ENCODE peak calls at places on chromosomes 13 and 19, in four cellular contexts. U is psoas muscle, W is Peyer's patch, H is neural progenitor cell. G is an unnamed sample.

GRCh38 chr19:14843587-14843986 is 5.1 kb downstream of the OR7A10 start:
- DNase-seq in H (no peak), U (no peak), W (no peak), G (no peak)

GRCh38 chr19:42846597-42846996 is 32.9 kb downstream of the PSG1 start:
- DNase-seq in W (no peak), H (no peak), U (no peak), G (no peak)

GRCh38 chr19:12749938-12750521 is 1.6 kb upstream of the BEST2 start:
- DNase-seq in H (no peak), W (no peak), U (no peak), G (no peak)

GRCh38 chr19:49398001-49398615 is 10.1 kb downstream of the KASH5 start:
- DNase-seq in U (no peak), H (no peak), W (no peak), G (no peak)

GRCh38 chr19:51552996-51553725 is 17.9 kb upstream of the ZNF175 start:
- DNase-seq in W (no peak), U (peak), H (peak), G (peak)

GRCh38 chr13:100517706-100518105 is 70.9 kb downstream of the GGACT start:
- DNase-seq in W (no peak), U (no peak), H (no peak), G (no peak)

GRCh38 chr19:29439021-29439420 is 86.8 kb upstream of the VSTM2B start:
- DNase-seq in U (no peak), W (no peak), H (no peak), G (no peak)

GRCh38 chr19:38452430-38453366 is 19.2 kb downstream of the RYR1 start:
- DNase-seq in W (no peak), H (peak), U (peak), G (no peak)

GRCh38 chr19:752652-753517 is 2.0 kb downstream of the MISP start:
- DNase-seq in H (no peak), W (no peak), U (peak), G (peak)

GRCh38 chr13:40070357-40070756 is 414.9 kb downstream of the COG6 start:
- DNase-seq in W (no peak), U (no peak), H (no peak), G (no peak)

GRCh38 chr13:42539670-42540069 is 34.3 kb upstream of the TNFSF11 start:
- DNase-seq in W (no peak), U (no peak), H (no peak), G (no peak)

DNA sequence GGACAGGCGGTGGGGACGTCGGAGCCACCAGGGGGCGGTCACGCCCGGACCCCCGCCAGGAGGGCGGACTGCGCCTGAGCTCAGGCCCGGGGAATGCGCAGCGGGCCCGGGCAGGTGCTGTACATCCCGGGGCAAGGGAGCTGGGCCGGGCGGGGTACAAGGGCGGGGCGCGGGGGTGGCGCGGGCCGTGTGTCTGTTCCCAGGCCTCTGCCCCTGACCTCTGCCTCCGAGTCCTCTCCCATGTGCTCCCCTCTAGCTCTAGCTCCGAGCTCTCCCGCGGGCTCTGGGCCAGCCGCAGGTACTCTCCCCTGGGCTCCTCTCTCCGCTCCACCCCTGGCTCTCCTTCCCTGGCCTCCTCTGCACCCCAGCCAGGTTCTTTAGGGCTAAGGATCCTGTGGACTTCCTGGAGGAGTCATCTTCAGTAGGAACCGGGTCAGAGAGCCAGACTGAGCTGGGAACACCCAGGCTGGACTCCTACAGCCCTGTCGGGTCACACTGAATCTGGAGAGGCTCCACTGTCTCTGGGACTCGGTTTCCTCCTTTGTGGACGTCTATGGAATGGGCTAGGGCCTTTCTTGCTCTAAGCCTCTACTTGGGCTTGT is 2.3 kb downstream of the PPP1R13L start:
- DNase-seq in U (peak), H (peak), W (peak), G (peak)
- TF ChIP-seq CTCF in U (peak), H (peak), W (peak), G (peak)

DNA sequence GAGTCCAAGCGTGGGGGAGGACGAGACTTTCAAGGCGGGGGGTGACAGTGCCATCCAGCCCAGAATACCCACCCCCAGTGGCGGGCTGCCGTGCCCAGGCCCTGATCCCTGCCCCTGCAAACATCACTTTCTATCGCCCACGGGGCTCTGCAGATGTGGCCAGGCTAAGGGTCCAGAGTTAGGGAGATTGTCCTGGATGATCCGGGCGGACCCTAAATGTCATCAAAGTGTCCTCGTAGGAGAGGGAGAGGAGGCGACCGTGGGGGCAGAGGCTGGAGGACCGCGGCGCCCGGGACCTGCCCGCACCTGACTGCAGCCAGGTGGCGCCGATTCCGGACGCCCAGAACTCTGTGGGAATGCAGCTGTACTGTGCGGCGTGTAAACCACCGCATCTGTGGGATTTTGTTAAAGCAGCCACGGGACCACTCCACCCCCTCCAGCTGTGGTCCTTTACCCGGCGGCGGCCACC is 32.4 kb downstream of the GJA3 start:
- DNase-seq in W (no peak), H (peak), U (no peak), G (peak)
- TF ChIP-seq CTCF in W (peak), H (peak), U (peak), G (peak)

DNA sequence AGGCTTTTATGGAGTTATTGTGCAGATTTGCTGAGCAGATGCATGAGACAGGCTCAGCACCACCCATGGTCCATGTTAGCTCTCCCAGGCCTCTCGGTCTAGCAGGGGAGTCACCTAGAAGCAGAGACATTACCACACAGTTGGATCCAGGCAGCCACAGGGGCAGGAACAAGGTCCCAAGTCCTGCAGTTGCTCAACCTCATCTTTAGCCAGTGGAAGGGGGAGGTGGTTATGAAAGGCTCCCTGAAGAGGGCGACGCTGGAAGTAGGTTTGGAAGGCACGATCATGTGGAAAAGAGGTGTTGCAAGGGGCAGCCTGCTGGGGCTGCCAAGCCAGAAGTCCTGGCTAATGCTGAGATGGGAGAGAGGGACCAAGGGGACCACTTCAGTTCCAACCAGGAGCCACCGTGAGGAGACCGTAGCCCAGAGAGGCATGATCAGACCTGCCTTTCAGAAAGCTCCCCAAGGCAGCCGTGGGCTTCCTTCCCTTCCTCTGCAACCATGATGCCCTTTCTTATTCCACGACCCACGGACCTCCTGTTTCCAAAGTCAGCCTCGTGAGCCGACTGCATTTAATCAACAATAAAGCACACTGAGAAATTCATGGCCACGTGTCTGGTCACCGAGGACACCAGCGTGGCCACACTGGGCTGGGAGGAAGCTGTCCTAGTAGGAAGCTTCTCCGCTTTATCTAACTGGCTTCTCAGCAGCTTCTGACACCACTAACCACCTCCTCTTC is 2.5 kb downstream of the AP1M1 start:
- DNase-seq in H (no peak), W (no peak), U (peak), G (no peak)
- TF ChIP-seq CTCF in H (no peak), W (no peak), U (no peak), G (no peak)

GRCh38 chr13:52414051-52414450 is 8.1 kb upstream of the THSD1 start:
- DNase-seq in H (no peak), U (no peak), W (no peak), G (no peak)
- TF ChIP-seq CTCF in H (no peak), U (no peak), W (no peak), G (no peak)

GRCh38 chr19:45508931-45509691 is 1.8 kb downstream of the VASP start:
- DNase-seq in H (peak), W (peak), U (peak), G (no peak)
- TF ChIP-seq CTCF in H (no peak), W (no peak), U (no peak), G (no peak)

GRCh38 chr13:110107568-110108347 is 199.2 kb downstream of the COL4A1 start:
- DNase-seq in W (no peak), H (peak), U (no peak), G (no peak)
- TF ChIP-seq CTCF in W (no peak), H (peak), U (peak), G (peak)

GRCh38 chr13:102758842-102759241 is 14.7 kb downstream of the TEX30 start:
- DNase-seq in U (no peak), W (no peak), H (no peak), G (no peak)

GRCh38 chr13:102757006-102757405 is 16.6 kb downstream of the TEX30 start:
- DNase-seq in H (no peak), W (no peak), U (no peak), G (no peak)
- TF ChIP-seq CTCF in H (no peak), W (no peak), U (no peak), G (no peak)

DNA sequence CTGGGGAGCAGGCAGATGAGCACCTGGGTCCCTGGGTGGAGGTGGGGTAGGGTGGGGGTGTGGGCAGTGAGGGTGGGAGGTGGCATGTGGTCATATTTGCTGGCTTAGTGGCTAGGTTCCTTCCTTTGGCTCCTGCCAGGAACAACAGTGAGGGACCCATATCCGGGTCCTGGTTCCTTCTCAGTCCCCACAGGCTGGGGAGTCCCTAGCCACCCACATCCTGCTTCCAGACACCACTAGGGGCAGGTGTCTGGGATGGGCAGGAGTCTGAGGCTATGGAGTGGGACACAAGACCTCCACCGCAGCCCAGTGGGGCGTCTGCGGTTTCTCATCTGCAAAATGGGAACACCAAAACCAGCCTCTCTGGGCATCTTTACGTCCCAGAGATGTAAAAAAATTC is 828 bp upstream of the FCGBP start:
- DNase-seq in W (no peak), U (no peak), H (no peak), G (no peak)
- TF ChIP-seq CTCF in W (no peak), U (no peak), H (no peak), G (no peak)

DNA sequence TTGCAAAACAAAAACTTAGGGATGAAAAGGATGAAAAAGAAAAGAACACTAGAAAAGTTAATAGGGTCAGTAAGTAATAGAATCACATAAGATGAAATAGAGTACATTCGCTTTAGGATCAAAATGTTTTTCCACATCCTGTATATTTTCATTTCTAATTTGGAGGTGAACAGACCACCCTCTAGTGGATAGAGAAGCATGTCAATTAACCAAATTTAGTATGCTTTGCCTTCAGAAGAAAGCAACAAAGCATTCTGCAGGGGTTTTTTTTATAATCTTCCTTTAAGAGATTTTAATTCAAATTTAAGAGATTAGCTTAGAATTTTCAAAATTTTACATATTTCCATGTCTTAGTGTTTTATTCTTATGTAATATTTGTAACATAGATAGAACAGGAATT is 610.9 kb upstream of the SGCG start:
- DNase-seq in U (no peak), W (no peak), H (no peak), G (no peak)
- TF ChIP-seq CTCF in U (no peak), W (no peak), H (peak), G (peak)